ENCODE peak calls at places on chromosome 15, in seven cellular contexts. Q is 8988T; L is mesendoderm; W is activated CD8-positive, alpha-beta memory T cell treated with anti-CD3 and anti-CD28 coated beads for 4 hours; H is AG08396; T is amniotic stem cell; Y is NCI-H1092 treated with DMSO at 0.1 percent for 48 hours. B is an unnamed sample.

GRCh38 chr15:57218826-57219576 is 157.3 kb upstream of the CGNL1 start:
- DNase-seq in Q (no peak), L (peak), W (no peak), H (peak), T (peak), Y (peak), B (no peak)

GRCh38 chr15:45612790-45613415 is 21.9 kb upstream of the SQOR start:
- DNase-seq in Q (no peak), L (no peak), W (no peak), H (no peak), T (no peak), Y (no peak), B (no peak)

GRCh38 chr15:88571153-88572029 is 24.9 kb upstream of the DET1 start:
- DNase-seq in Q (no peak), L (no peak), W (no peak), H (no peak), T (no peak), Y (no peak), B (no peak)

GRCh38 chr15:76577879-76578512 is 241.4 kb downstream of the ISL2 start:
- DNase-seq in Q (no peak), L (no peak), W (no peak), H (no peak), T (no peak), Y (no peak), B (no peak)

GRCh38 chr15:72850833-72851232 is 67.3 kb upstream of the ADPGK start:
- DNase-seq in Q (no peak), L (no peak), W (no peak), H (no peak), T (no peak), Y (no peak), B (no peak)

GRCh38 chr15:51759557-51760070 is 8.2 kb downstream of the TMOD2 start:
- DNase-seq in Q (no peak), L (peak), W (no peak), H (peak), T (no peak), Y (peak), B (peak)

GRCh38 chr15:100307241-100307855 is 34.4 kb downstream of the ADAMTS17 start:
- DNase-seq in Q (no peak), L (no peak), W (no peak), H (no peak), T (no peak), Y (peak), B (no peak)

GRCh38 chr15:70643783-70644125 is 119.6 kb downstream of the UACA start:
- DNase-seq in Q (peak), L (peak), W (no peak), H (peak), T (peak), Y (no peak), B (no peak)

GRCh38 chr15:62391565-62392262 is 226.6 kb upstream of the C2CD4B start:
- DNase-seq in Q (peak), L (peak), W (no peak), H (peak), T (no peak), Y (no peak), B (no peak)

GRCh38 chr15:27059610-27060202 is 88.7 kb downstream of the GABRG3 start:
- DNase-seq in Q (peak), L (peak), W (no peak), H (peak), T (no peak), Y (peak), B (no peak)

GRCh38 chr15:60379466-60380274 is 18.1 kb downstream of the ANXA2 start:
- DNase-seq in Q (no peak), L (peak), W (no peak), H (peak), T (peak), Y (no peak), B (no peak)

GRCh38 chr15:79896131-79896633 is 632 bp downstream of the MTHFS start:
- DNase-seq in Q (no peak), L (no peak), W (no peak), H (no peak), T (no peak), Y (no peak), B (no peak)

GRCh38 chr15:56031836-56032235 is 38.4 kb upstream of the NEDD4 start:
- DNase-seq in Q (no peak), L (no peak), W (no peak), H (no peak), T (no peak), Y (no peak), B (no peak)

GRCh38 chr15:33584797-33585196 is 274.0 kb downstream of the RYR3 start:
- DNase-seq in Q (no peak), L (no peak), W (no peak), H (no peak), T (no peak), Y (no peak), B (no peak)

GRCh38 chr15:92541197-92542190 is 114.1 kb downstream of the FAM174B start:
- DNase-seq in Q (no peak), L (no peak), W (no peak), H (no peak), T (no peak), Y (peak), B (no peak)

GRCh38 chr15:45795487-45796069 is 160.7 kb downstream of the SQOR start:
- DNase-seq in Q (no peak), L (peak), W (no peak), H (no peak), T (no peak), Y (peak), B (peak)

GRCh38 chr15:30073915-30074314 is 8.8 kb upstream of the GOLGA8J start:
- DNase-seq in Q (no peak), L (no peak), W (no peak), H (no peak), T (no peak), Y (no peak), B (no peak)

GRCh38 chr15:90286678-90287077 is 21.2 kb downstream of the NGRN start:
- DNase-seq in Q (peak), L (peak), W (no peak), H (no peak), T (no peak), Y (no peak), B (no peak)

GRCh38 chr15:50321680-50322079 is 33.3 kb downstream of the GABPB1 start:
- DNase-seq in Q (no peak), L (no peak), W (no peak), H (no peak), T (no peak), Y (no peak), B (no peak)

GRCh38 chr15:81653259-81653658 is 279.2 kb upstream of the TMC3 start:
- DNase-seq in Q (no peak), L (no peak), W (no peak), H (no peak), T (no peak), Y (no peak), B (no peak)

GRCh38 chr15:89504166-89504565 is 7.8 kb upstream of the RHCG start:
- DNase-seq in Q (no peak), L (no peak), W (no peak), H (no peak), T (no peak), Y (no peak), B (no peak)

GRCh38 chr15:38531509-38531908 is 33.1 kb downstream of the RASGRP1 start:
- DNase-seq in Q (no peak), L (no peak), W (no peak), H (no peak), T (peak), Y (no peak), B (no peak)

GRCh38 chr15:68930268-68931022 is at the start of gene SPESP1:
- DNase-seq in Q (no peak), L (no peak), W (peak), H (peak), T (no peak), Y (no peak), B (no peak)

GRCh38 chr15:40065166-40065565 is 26.2 kb upstream of the SRP14 start:
- DNase-seq in Q (no peak), L (no peak), W (no peak), H (no peak), T (no peak), Y (peak), B (peak)

GRCh38 chr15:70559223-70559823 is 204.0 kb downstream of the UACA start:
- DNase-seq in Q (no peak), L (no peak), W (no peak), H (peak), T (no peak), Y (no peak), B (no peak)

GRCh38 chr15:52749250-52749649 is 40.9 kb downstream of the ONECUT1 start:
- DNase-seq in Q (no peak), L (peak), W (no peak), H (no peak), T (no peak), Y (no peak), B (no peak)

GRCh38 chr15:98800437-98801233 is 152.3 kb downstream of the IGF1R start:
- DNase-seq in Q (no peak), L (peak), W (no peak), H (peak), T (peak), Y (peak), B (no peak)

GRCh38 chr15:59274126-59274970 is 67.7 kb downstream of the LDHAL6B start:
- DNase-seq in Q (no peak), L (peak), W (no peak), H (peak), T (no peak), Y (no peak), B (no peak)

GRCh38 chr15:58081891-58082290 is 16.4 kb upstream of the ALDH1A2 start:
- DNase-seq in Q (no peak), L (no peak), W (no peak), H (no peak), T (no peak), Y (no peak), B (no peak)

GRCh38 chr15:88769161-88769971 is 33.9 kb upstream of the ACAN start:
- DNase-seq in Q (no peak), L (peak), W (no peak), H (no peak), T (no peak), Y (no peak), B (no peak)